ENCODE peak calls at places on chromosomes 11 and 22, in nine cellular contexts. V is H7; Q is left ventricle myocardium inferior; F is endodermal cell; B is neuronal stem cell; L is activated CD8-positive, alpha-beta T cell treated with anti-CD3 and anti-CD28 coated beads, Interleukin-2, amount 10 ng/mL, durations not matched to agents 7 days and 5 days; E is ovary; K is heart right ventricle; G is right cardiac atrium. S is an unnamed sample.

GRCh38 chr22:41687901-41688364 is 734 bp downstream of the SNU13 start:
- DNase-seq in V (peak), Q (no peak), F (peak), B (no peak), L (peak), E (peak), K (peak), G (peak), S (peak)

GRCh38 chr22:30328466-30329049 is 1.8 kb upstream of the TBC1D10A start:
- DNase-seq in V (peak), Q (no peak), F (peak), B (no peak), L (no peak), E (no peak), K (no peak), G (no peak), S (no peak)

GRCh38 chr11:12508151-12508740 is 130.9 kb downstream of the PARVA start:
- DNase-seq in V (no peak), Q (peak), F (no peak), B (no peak), L (no peak), E (peak), K (peak), G (no peak), S (no peak)

GRCh38 chr11:8776209-8776608 is 93.6 kb downstream of the RPL27A start:
- DNase-seq in V (no peak), Q (no peak), F (peak), B (no peak), L (no peak), E (no peak), K (no peak), G (no peak), S (no peak)

GRCh38 chr11:69344570-69345145 is 50.7 kb downstream of the MYEOV start:
- DNase-seq in V (no peak), Q (no peak), F (peak), B (no peak), L (peak), E (no peak), K (no peak), G (no peak), S (no peak)

GRCh38 chr22:48065852-48066251 is 1303.4 kb downstream of the TBC1D22A start:
- DNase-seq in V (no peak), Q (no peak), F (no peak), B (no peak), L (no peak), E (no peak), K (no peak), G (no peak), S (no peak)

GRCh38 chr11:32829680-32830412 is at the start of gene PRRG4:
- DNase-seq in V (peak), Q (peak), F (peak), B (peak), L (peak), E (peak), K (peak), G (peak), S (peak)

GRCh38 chr11:117202386-117203068 is 3.4 kb downstream of the TAGLN start:
- DNase-seq in V (no peak), Q (no peak), F (no peak), B (no peak), L (no peak), E (no peak), K (no peak), G (no peak), S (no peak)

GRCh38 chr11:109808569-109808968 is 284.6 kb upstream of the ZC3H12C start:
- DNase-seq in V (no peak), Q (no peak), F (no peak), B (no peak), L (no peak), E (no peak), K (no peak), G (no peak), S (no peak)

GRCh38 chr11:47204633-47204989 is 10.2 kb upstream of the DDB2 start:
- DNase-seq in V (peak), Q (no peak), F (peak), B (no peak), L (no peak), E (no peak), K (no peak), G (no peak), S (no peak)

GRCh38 chr11:88410056-88410455 is 72.5 kb upstream of the CTSC start:
- DNase-seq in V (no peak), Q (no peak), F (no peak), B (no peak), L (no peak), E (no peak), K (no peak), G (no peak), S (no peak)

GRCh38 chr11:19101803-19102520 is 15.0 kb upstream of the ZDHHC13 start:
- DNase-seq in V (no peak), Q (no peak), F (no peak), B (no peak), L (no peak), E (no peak), K (no peak), G (no peak), S (no peak)

GRCh38 chr11:70398834-70399680 is 728 bp downstream of the CTTN start:
- DNase-seq in V (peak), Q (no peak), F (peak), B (no peak), L (peak), E (no peak), K (no peak), G (peak), S (no peak)

GRCh38 chr11:120304526-120304925 is 20.6 kb upstream of the TLCD5 start:
- DNase-seq in V (no peak), Q (no peak), F (no peak), B (no peak), L (no peak), E (no peak), K (no peak), G (no peak), S (no peak)

GRCh38 chr11:134380229-134380628 is 31.8 kb downstream of the B3GAT1 start:
- DNase-seq in V (no peak), Q (no peak), F (no peak), B (no peak), L (no peak), E (no peak), K (no peak), G (no peak), S (no peak)